ENCODE peak calls at places on chromosome X, in four cellular contexts. Z, C, U and L are unnamed samples.

GRCh38 chrX:153488231-153488914 is 6.4 kb upstream of the BGN start:
- DNase-seq in U (peak; percentile 51), C (peak; percentile 32), Z (peak; percentile 65), L (no peak)

GRCh38 chrX:10399152-10399741 is 221.1 kb downstream of the MID1 start:
- DNase-seq in C (no peak), Z (no peak), U (no peak), L (no peak)

GRCh38 chrX:27626066-27626465 is 35.9 kb downstream of the DCAF8L2 start:
- DNase-seq in Z (no peak), C (no peak), U (no peak), L (no peak)

GRCh38 chrX:32598707-32599106 is 612.6 kb downstream of the DMD start:
- DNase-seq in Z (no peak), U (no peak), C (no peak), L (no peak)

GRCh38 chrX:41561045-41561444 is 113.9 kb downstream of the NYX start:
- DNase-seq in C (peak; percentile 40), Z (no peak), U (no peak), L (peak; percentile 62)

GRCh38 chrX:101449279-101449678 is 36.0 kb upstream of the ARMCX4 start:
- DNase-seq in C (no peak), Z (no peak), U (no peak), L (no peak)

GRCh38 chrX:150968862-150969720 is 14.0 kb upstream of the HMGB3 start:
- DNase-seq in U (no peak), Z (no peak), C (no peak), L (no peak)

GRCh38 chrX:1360171-1360570 is 23.6 kb downstream of the IL3RA start:
- DNase-seq in U (no peak), C (no peak), Z (no peak), L (no peak)

GRCh38 chrX:72236841-72237240 is 2.0 kb downstream of the ERCC6L start:
- DNase-seq in C (no peak), U (no peak), Z (no peak), L (peak; percentile 31)

GRCh38 chrX:63889001-63889400 is 104.0 kb upstream of the ARHGEF9 start:
- DNase-seq in U (no peak), C (no peak), Z (no peak), L (peak; percentile 80)

GRCh38 chrX:10519761-10520160 is 100.6 kb downstream of the MID1 start:
- DNase-seq in Z (no peak), C (no peak), U (no peak), L (peak; percentile 40)

GRCh38 chrX:46310815-46311497 is 234.3 kb downstream of the ZNF674 start:
- DNase-seq in C (no peak), Z (no peak), U (no peak), L (no peak)

GRCh38 chrX:37989304-37989703 is 17.0 kb upstream of the SYTL5 start:
- DNase-seq in U (no peak), Z (no peak), C (no peak), L (no peak)

GRCh38 chrX:17605676-17606075 is 131.6 kb upstream of the SCML1 start:
- DNase-seq in U (no peak), C (no peak), Z (no peak), L (no peak)

GRCh38 chrX:18278448-18278847 is 57.8 kb upstream of the BEND2 start:
- DNase-seq in C (no peak), U (no peak), Z (no peak), L (no peak)

GRCh38 chrX:50643525-50644137 is 170.4 kb downstream of the SHROOM4 start:
- DNase-seq in C (no peak), U (no peak), Z (peak; percentile 36), L (no peak)

GRCh38 chrX:122866527-122866926 is 317.6 kb upstream of the GRIA3 start:
- DNase-seq in U (no peak), Z (no peak), C (peak; percentile 16), L (peak; percentile 62)

GRCh38 chrX:93242897-93243296 is 430.5 kb downstream of the NAP1L3 start:
- DNase-seq in U (no peak), C (no peak), Z (no peak), L (no peak)

GRCh38 chrX:34653811-34654210 is 3.3 kb downstream of the TMEM47 start:
- DNase-seq in C (no peak), Z (no peak), U (no peak), L (no peak)

GRCh38 chrX:16838202-16839066 is 31.7 kb downstream of the RBBP7 start:
- DNase-seq in C (peak; percentile 27), Z (peak; percentile 19), U (peak; percentile 52), L (peak; percentile 76)

GRCh38 chrX:112058255-112058654 is 24.3 kb downstream of the TRPC5 start:
- DNase-seq in U (no peak), Z (no peak), C (no peak), L (no peak)

GRCh38 chrX:19350831-19351447 is 7.2 kb downstream of the PDHA1 start:
- DNase-seq in U (no peak), Z (no peak), C (no peak), L (no peak)

GRCh38 chrX:118251251-118251650 is 94.7 kb upstream of the WDR44 start:
- DNase-seq in Z (no peak), C (no peak), U (no peak), L (no peak)

GRCh38 chrX:64976673-64977040 is 407 bp upstream of the ZC4H2 start:
- DNase-seq in Z (no peak), C (no peak), U (no peak), L (no peak)

GRCh38 chrX:104427693-104428092 is 138.3 kb upstream of the IL1RAPL2 start:
- DNase-seq in C (no peak), Z (no peak), U (no peak), L (no peak)

GRCh38 chrX:88425739-88426138 is 321.3 kb upstream of the CPXCR1 start:
- DNase-seq in U (no peak), Z (no peak), C (peak; percentile 32), L (no peak)

GRCh38 chrX:40145670-40146470 is 48.1 kb upstream of the BCOR start:
- DNase-seq in U (no peak), C (no peak), Z (no peak), L (no peak)

DNA sequence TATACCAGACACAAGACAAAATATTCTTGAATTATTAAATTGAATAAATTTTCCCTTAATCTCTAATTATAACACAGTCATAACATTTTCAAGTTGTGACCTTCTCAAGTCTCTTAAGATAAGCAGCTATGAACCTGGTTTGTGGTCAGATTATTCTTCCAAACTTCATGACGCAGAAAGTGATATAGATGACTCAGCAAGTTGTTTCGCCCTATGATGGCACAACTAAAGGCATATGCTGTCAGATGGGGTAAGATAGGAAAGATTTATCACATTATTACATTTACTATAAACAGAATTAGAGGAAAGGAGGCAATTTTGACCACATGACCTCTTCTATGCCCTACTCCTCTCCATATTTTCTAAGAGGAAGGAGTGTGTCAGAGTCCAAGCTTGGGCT is 4.6 kb upstream of the DCAF12L2 start:
- DNase-seq in U (no peak), Z (no peak), C (no peak), L (no peak)
- TF ChIP-seq CTCF in U (no peak), Z (no peak), C (no peak), L (no peak)

GRCh38 chrX:69116077-69116476 is 49.2 kb downstream of the PJA1 start:
- DNase-seq in C (peak; percentile 48), Z (no peak), U (no peak), L (no peak)
- TF ChIP-seq CTCF in C (no peak), Z (no peak), U (no peak), L (no peak)

DNA sequence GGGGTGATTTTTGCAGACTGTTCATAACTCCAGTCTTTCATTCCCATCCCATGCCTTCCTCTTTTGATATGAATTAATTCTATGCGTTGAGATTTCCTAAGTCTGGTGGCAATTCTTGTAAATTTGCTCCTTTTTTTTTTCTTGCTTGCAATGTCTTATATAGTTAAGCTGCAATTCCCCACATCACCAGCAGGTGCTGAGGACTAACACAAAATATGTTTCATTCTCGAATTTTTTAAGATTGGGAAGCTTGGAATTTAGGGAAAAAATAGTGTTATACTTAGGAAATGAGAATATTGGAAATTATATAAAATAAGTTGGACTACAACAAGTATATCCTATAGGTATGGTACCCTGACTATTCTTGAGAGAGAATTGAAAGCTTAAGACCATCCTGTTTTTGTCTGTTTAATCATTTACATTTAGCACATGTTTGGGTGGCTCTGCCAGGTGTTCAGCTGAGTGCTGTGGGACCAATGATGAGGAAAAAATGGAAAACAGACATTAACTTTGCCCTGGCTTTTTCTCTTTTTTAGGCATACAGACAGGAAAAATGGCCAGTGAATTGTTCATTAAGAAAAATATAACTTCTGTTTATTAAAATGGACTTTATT is 30.2 kb downstream of the AFF2 start:
- DNase-seq in C (peak; percentile 29), Z (no peak), U (no peak), L (no peak)
- TF ChIP-seq CTCF in C (peak; percentile 36), Z (peak; percentile 62), U (peak; percentile 59), L (peak; percentile 71)

GRCh38 chrX:129360175-129360574 is 163.1 kb downstream of the SMARCA1 start:
- DNase-seq in U (peak; percentile 50), C (peak; percentile 53), Z (no peak), L (peak; percentile 26)
- TF ChIP-seq CTCF in U (peak; percentile 50), C (peak; percentile 46), Z (peak; percentile 56), L (peak; percentile 75)

DNA sequence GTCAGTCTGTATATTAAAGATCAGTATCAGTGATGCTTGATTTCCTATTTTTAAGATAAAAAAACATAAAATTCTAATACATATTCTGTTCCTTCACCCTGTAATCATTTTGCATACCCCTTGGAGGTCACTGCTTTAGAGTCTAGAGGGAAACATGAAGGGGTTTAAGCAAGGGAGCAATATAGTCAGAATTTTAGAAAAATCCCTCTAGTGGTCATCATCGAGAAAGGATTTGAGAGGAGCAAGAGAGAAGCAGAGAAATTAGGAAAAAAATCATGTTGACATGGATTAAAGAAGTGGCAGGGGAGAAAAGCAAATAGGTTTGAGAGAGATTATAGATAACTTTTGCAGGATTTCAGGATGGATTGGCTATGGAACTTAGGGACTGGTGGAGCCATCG is 11.1 kb downstream of the APEX2 start:
- DNase-seq in U (no peak), C (no peak), Z (no peak), L (no peak)
- TF ChIP-seq CTCF in U (peak; percentile 36), C (peak; percentile 29), Z (peak; percentile 33), L (peak; percentile 68)

DNA sequence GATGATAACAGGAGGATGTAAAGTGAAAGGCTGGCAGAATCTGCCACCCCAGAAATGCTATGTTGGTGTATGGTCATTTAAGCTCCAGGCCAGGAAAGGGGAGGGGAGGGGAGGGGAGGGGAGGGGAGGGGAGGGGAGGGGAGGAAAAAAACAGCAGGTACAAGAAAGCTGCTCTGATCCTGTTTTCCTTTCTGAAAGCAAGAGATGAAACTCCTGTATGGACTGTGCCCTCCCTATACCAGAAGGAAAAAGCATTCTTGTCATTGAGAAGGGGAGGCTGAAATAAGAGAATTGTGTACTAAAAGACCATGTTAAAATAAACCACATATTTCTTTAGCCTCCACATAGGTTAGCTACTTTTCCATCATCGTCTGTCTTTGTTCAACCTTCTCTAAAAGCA is 179.5 kb downstream of the NLGN4X start:
- DNase-seq in U (no peak), Z (no peak), C (no peak), L (no peak)
- TF ChIP-seq CTCF in U (no peak), Z (no peak), C (no peak), L (no peak)

DNA sequence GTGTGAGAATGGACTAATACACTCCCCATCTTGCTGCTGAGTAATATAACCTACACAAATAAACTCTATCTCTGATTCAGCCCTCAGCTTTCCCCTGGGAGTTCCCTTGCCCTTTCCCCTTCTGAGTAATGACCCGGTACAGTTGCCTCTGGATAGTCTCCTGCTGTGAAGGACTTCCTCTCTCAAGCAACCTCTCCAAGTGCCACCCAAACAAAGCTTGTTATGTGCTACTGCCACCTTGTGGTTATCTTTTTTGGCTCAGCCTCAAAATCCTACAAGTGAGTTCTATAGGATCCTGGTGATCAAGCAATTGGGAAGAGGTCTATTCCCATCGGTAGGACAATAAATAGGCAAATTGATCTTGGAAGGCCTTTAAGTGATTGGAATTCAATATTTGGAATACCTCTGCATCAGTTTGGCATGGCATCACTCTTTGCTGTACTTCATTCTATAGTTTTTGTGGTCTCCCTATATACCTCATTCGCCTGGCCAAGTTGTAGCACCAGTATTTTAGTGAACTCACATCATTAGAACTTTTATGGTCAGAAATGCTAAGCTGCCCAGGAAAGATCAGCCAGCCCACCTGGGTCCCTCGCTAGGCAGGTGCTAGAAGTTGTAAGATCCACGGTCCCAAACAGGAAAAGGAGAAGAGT is 40.1 kb downstream of the ZCCHC13 start:
- DNase-seq in Z (no peak), U (peak; percentile 34), C (peak; percentile 75), L (peak; percentile 87)
- TF ChIP-seq CTCF in Z (peak; percentile 63), U (peak; percentile 56), C (peak; percentile 51), L (peak; percentile 77)